ENCODE peak calls at places on chromosomes 7 and 10, in four cellular contexts. One of them, this sample, is unnamed.

GRCh38 chr10:107689318-107689717 is 524.8 kb upstream of the SORCS1 start:
- DNase-seq in activated naive CD4-positive, alpha-beta T cell treated with anti-CD3 and anti-CD28 coated beads for 36 hours: no peak
- DNase-seq in GM10248: no peak
- DNase-seq in activated CD4-positive, CD25-positive, alpha-beta regulatory T cell: no peak
- DNase-seq in this sample: no peak

GRCh38 chr7:34991938-34992840 is 45.1 kb downstream of the DPY19L1 start:
- DNase-seq in activated naive CD4-positive, alpha-beta T cell treated with anti-CD3 and anti-CD28 coated beads for 36 hours: peak; percentile 34
- DNase-seq in GM10248: no peak
- DNase-seq in activated CD4-positive, CD25-positive, alpha-beta regulatory T cell: no peak
- DNase-seq in this sample: no peak

GRCh38 chr7:35504365-35504764 is 190.6 kb downstream of the HERPUD2 start:
- DNase-seq in activated naive CD4-positive, alpha-beta T cell treated with anti-CD3 and anti-CD28 coated beads for 36 hours: no peak
- DNase-seq in GM10248: no peak
- DNase-seq in activated CD4-positive, CD25-positive, alpha-beta regulatory T cell: no peak
- DNase-seq in this sample: no peak

GRCh38 chr10:96740579-96741281 is 20.4 kb upstream of the PIK3AP1 start:
- DNase-seq in activated naive CD4-positive, alpha-beta T cell treated with anti-CD3 and anti-CD28 coated beads for 36 hours: no peak
- DNase-seq in GM10248: no peak
- DNase-seq in activated CD4-positive, CD25-positive, alpha-beta regulatory T cell: no peak
- DNase-seq in this sample: peak; percentile 65

GRCh38 chr7:78638364-78638763 is 815.1 kb downstream of the MAGI2 start:
- DNase-seq in activated naive CD4-positive, alpha-beta T cell treated with anti-CD3 and anti-CD28 coated beads for 36 hours: no peak
- DNase-seq in GM10248: no peak
- DNase-seq in activated CD4-positive, CD25-positive, alpha-beta regulatory T cell: no peak
- DNase-seq in this sample: no peak

GRCh38 chr7:158994687-158995086 is 138.3 kb downstream of the DYNC2I1 start:
- DNase-seq in activated naive CD4-positive, alpha-beta T cell treated with anti-CD3 and anti-CD28 coated beads for 36 hours: no peak
- DNase-seq in GM10248: no peak
- DNase-seq in activated CD4-positive, CD25-positive, alpha-beta regulatory T cell: no peak
- DNase-seq in this sample: no peak

GRCh38 chr7:40658731-40659130 is 523.9 kb downstream of the SUGCT start:
- DNase-seq in activated naive CD4-positive, alpha-beta T cell treated with anti-CD3 and anti-CD28 coated beads for 36 hours: no peak
- DNase-seq in GM10248: no peak
- DNase-seq in activated CD4-positive, CD25-positive, alpha-beta regulatory T cell: no peak
- DNase-seq in this sample: no peak

GRCh38 chr10:75272896-75273295 is 37.1 kb upstream of the COMTD1 start:
- DNase-seq in activated naive CD4-positive, alpha-beta T cell treated with anti-CD3 and anti-CD28 coated beads for 36 hours: no peak
- DNase-seq in GM10248: no peak
- DNase-seq in activated CD4-positive, CD25-positive, alpha-beta regulatory T cell: no peak
- DNase-seq in this sample: no peak

GRCh38 chr10:34739915-34740314 is 75.2 kb downstream of the PARD3 start:
- DNase-seq in activated naive CD4-positive, alpha-beta T cell treated with anti-CD3 and anti-CD28 coated beads for 36 hours: no peak
- DNase-seq in GM10248: no peak
- DNase-seq in activated CD4-positive, CD25-positive, alpha-beta regulatory T cell: no peak
- DNase-seq in this sample: no peak

GRCh38 chr7:142873871-142874270 is 11.7 kb downstream of the TRPV6 start:
- DNase-seq in activated naive CD4-positive, alpha-beta T cell treated with anti-CD3 and anti-CD28 coated beads for 36 hours: no peak
- DNase-seq in GM10248: no peak
- DNase-seq in activated CD4-positive, CD25-positive, alpha-beta regulatory T cell: no peak
- DNase-seq in this sample: no peak

GRCh38 chr7:100491192-100491578 is 7.5 kb downstream of the NYAP1 start:
- DNase-seq in activated naive CD4-positive, alpha-beta T cell treated with anti-CD3 and anti-CD28 coated beads for 36 hours: no peak
- DNase-seq in GM10248: no peak
- DNase-seq in activated CD4-positive, CD25-positive, alpha-beta regulatory T cell: no peak
- DNase-seq in this sample: no peak

GRCh38 chr7:45568536-45569289 is 5.5 kb upstream of the ADCY1 start:
- DNase-seq in activated naive CD4-positive, alpha-beta T cell treated with anti-CD3 and anti-CD28 coated beads for 36 hours: no peak
- DNase-seq in GM10248: no peak
- DNase-seq in activated CD4-positive, CD25-positive, alpha-beta regulatory T cell: no peak
- DNase-seq in this sample: no peak

GRCh38 chr7:36005876-36006275 is 147.2 kb upstream of the EEPD1 start:
- DNase-seq in activated naive CD4-positive, alpha-beta T cell treated with anti-CD3 and anti-CD28 coated beads for 36 hours: no peak
- DNase-seq in GM10248: no peak
- DNase-seq in activated CD4-positive, CD25-positive, alpha-beta regulatory T cell: no peak
- DNase-seq in this sample: no peak

GRCh38 chr7:80611779-80612178 is 26.7 kb upstream of the CD36 start:
- DNase-seq in activated naive CD4-positive, alpha-beta T cell treated with anti-CD3 and anti-CD28 coated beads for 36 hours: no peak
- DNase-seq in GM10248: no peak
- DNase-seq in activated CD4-positive, CD25-positive, alpha-beta regulatory T cell: no peak
- DNase-seq in this sample: no peak

GRCh38 chr10:123766012-123766411 is 99.9 kb downstream of the GPR26 start:
- DNase-seq in activated naive CD4-positive, alpha-beta T cell treated with anti-CD3 and anti-CD28 coated beads for 36 hours: no peak
- DNase-seq in GM10248: no peak
- DNase-seq in activated CD4-positive, CD25-positive, alpha-beta regulatory T cell: no peak
- DNase-seq in this sample: no peak

GRCh38 chr10:60044221-60044620 is 137.9 kb upstream of the CCDC6 start:
- DNase-seq in activated naive CD4-positive, alpha-beta T cell treated with anti-CD3 and anti-CD28 coated beads for 36 hours: no peak
- DNase-seq in GM10248: no peak
- DNase-seq in activated CD4-positive, CD25-positive, alpha-beta regulatory T cell: no peak
- DNase-seq in this sample: no peak

GRCh38 chr7:131231381-131232220 is 96.1 kb upstream of the MKLN1 start:
- DNase-seq in activated naive CD4-positive, alpha-beta T cell treated with anti-CD3 and anti-CD28 coated beads for 36 hours: peak; percentile 80
- DNase-seq in GM10248: peak; percentile 74
- DNase-seq in activated CD4-positive, CD25-positive, alpha-beta regulatory T cell: peak; percentile 8
- DNase-seq in this sample: peak; percentile 56

GRCh38 chr7:79461660-79462059 is 8.2 kb upstream of the MAGI2 start:
- DNase-seq in activated naive CD4-positive, alpha-beta T cell treated with anti-CD3 and anti-CD28 coated beads for 36 hours: no peak
- DNase-seq in GM10248: no peak
- DNase-seq in activated CD4-positive, CD25-positive, alpha-beta regulatory T cell: no peak
- DNase-seq in this sample: no peak

This sample was measured in right atrium auricular region.